ENCODE peak calls at places on chromosomes 13 and 19, in six cellular contexts. P is cardiac muscle cell, G is GM23338, Y is psoas muscle, T is hepatocyte, N is neural progenitor cell. A is an unnamed sample.

GRCh38 chr19:5339470-5339949 is 1.1 kb downstream of the PTPRS start:
- DNase-seq in P (no peak), G (no peak), Y (no peak), T (no peak), N (peak; percentile 42), A (no peak)

GRCh38 chr13:36193151-36193855 is 21.1 kb downstream of the SOHLH2 start:
- DNase-seq in P (no peak), G (no peak), Y (no peak), T (no peak), N (no peak), A (no peak)

GRCh38 chr19:14519860-14520407 is 1.7 kb upstream of the DNAJB1 start:
- DNase-seq in P (no peak), G (no peak), Y (no peak), T (no peak), N (no peak), A (no peak)

GRCh38 chr19:48445256-48445605 is 552 bp upstream of the GRWD1 start:
- DNase-seq in P (peak; percentile 75), G (peak; percentile 84), Y (no peak), T (peak; percentile 85), N (peak; percentile 83), A (no peak)

GRCh38 chr13:110108348-110109139 is 198.4 kb downstream of the COL4A1 start:
- DNase-seq in P (peak; percentile 81), G (peak; percentile 70), Y (peak; percentile 78), T (peak; percentile 91), N (peak; percentile 75), A (peak; percentile 80)

GRCh38 chr13:40966298-40966697 is 52.8 kb downstream of the ELF1 start:
- DNase-seq in P (no peak), G (no peak), Y (no peak), T (no peak), N (no peak), A (no peak)

GRCh38 chr13:98286814-98287213 is 109.7 kb upstream of the RNF113B start:
- DNase-seq in P (no peak), G (no peak), Y (no peak), T (no peak), N (no peak), A (no peak)

GRCh38 chr19:55459950-55460657 is 1.3 kb downstream of the ISOC2 start:
- DNase-seq in P (no peak), G (no peak), Y (no peak), T (no peak), N (no peak), A (no peak)

GRCh38 chr19:3343619-3344502 is 22.5 kb upstream of the NFIC start:
- DNase-seq in P (no peak), G (peak; percentile 66), Y (peak; percentile 87), T (no peak), N (no peak), A (peak; percentile 83)

GRCh38 chr19:58001895-58002369 is 688 bp downstream of the ZNF606 start:
- DNase-seq in P (peak; percentile 45), G (no peak), Y (no peak), T (no peak), N (no peak), A (no peak)

GRCh38 chr19:21491161-21491560 is 14.2 kb upstream of the ZNF429 start:
- DNase-seq in P (no peak), G (no peak), Y (no peak), T (no peak), N (no peak), A (no peak)

GRCh38 chr19:49658566-49659442 is 6.9 kb downstream of the IRF3 start:
- DNase-seq in P (no peak), G (no peak), Y (no peak), T (no peak), N (no peak), A (no peak)

GRCh38 chr19:29544656-29545360 is 19.0 kb downstream of the VSTM2B start:
- DNase-seq in P (no peak), G (no peak), Y (no peak), T (no peak), N (no peak), A (no peak)

GRCh38 chr13:60448907-60449510 is 52.0 kb downstream of the TDRD3 start:
- DNase-seq in P (peak; percentile 50), G (peak; percentile 66), Y (no peak), T (peak; percentile 58), N (peak; percentile 46), A (no peak)

GRCh38 chr13:42369071-42369795 is 97.3 kb downstream of the AKAP11 start:
- DNase-seq in P (no peak), G (no peak), Y (no peak), T (no peak), N (no peak), A (no peak)

GRCh38 chr13:44873486-44873885 is 115.8 kb downstream of the NUFIP1 start:
- DNase-seq in P (no peak), G (no peak), Y (no peak), T (no peak), N (no peak), A (no peak)

GRCh38 chr13:25541434-25542123 is 169.8 kb downstream of the ATP8A2 start:
- DNase-seq in P (no peak), G (no peak), Y (no peak), T (no peak), N (no peak), A (no peak)

GRCh38 chr13:31073859-31074718 is 87.6 kb downstream of the HSPH1 start:
- DNase-seq in P (no peak), G (no peak), Y (no peak), T (peak; percentile 62), N (peak; percentile 20), A (no peak)

GRCh38 chr13:24922390-24923304 is 158.7 kb downstream of the RNF17 start:
- DNase-seq in P (peak; percentile 99), G (peak; percentile 98), Y (peak; percentile 98), T (peak; percentile 98), N (peak; percentile 98), A (peak; percentile 98)

GRCh38 chr13:30312859-30313258 is 5.5 kb upstream of the KATNAL1 start:
- DNase-seq in P (no peak), G (no peak), Y (no peak), T (no peak), N (no peak), A (no peak)

GRCh38 chr19:45340899-45341453 is 426 bp downstream of the KLC3 start:
- DNase-seq in P (no peak), G (peak; percentile 56), Y (no peak), T (no peak), N (peak; percentile 18), A (no peak)

GRCh38 chr13:79492313-79492798 is 11.4 kb downstream of the NDFIP2 start:
- DNase-seq in P (no peak), G (peak; percentile 38), Y (no peak), T (no peak), N (no peak), A (no peak)

DNA sequence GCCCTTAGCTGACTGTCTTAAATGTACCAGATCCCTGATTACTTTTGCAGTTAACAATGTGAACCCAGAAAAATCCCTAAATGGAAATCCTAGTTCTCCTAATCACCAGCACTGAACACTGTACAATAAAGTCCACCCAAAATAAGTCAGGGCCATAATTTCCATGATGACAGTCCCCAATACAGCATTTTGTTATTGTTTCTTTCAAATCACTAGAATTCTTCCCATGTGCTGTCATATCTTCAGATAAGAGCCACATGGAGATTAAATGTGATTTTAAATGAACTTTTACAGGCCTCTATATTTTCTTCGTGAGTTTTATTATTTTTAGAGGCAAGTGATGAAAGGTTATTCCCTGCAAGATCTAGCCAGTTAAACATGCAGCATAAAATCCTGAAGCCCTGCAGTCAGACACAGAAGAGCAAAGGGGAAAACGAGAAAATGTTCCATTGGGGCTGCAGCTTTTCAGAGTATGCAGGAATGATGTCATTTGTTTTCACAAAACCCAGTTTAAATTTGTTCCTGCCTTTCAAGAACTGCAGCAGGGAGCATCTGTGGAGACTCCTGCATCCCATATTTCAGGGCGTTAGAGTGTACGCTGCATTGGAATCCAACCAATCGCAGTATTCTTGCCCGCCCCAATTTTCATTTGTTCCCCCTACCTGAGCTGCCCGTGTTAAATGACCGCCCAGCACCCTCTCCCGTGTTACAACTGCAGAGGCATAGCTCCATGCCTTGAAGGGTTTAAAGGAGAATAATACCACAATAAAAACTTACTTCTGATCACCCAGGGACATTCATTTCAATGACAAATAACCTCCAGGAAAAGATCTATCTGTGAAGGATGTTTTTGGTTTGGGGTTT is 167.2 kb upstream of the KLF12 start:
- DNase-seq in P (no peak), G (peak; percentile 39), Y (no peak), T (no peak), N (peak; percentile 23), A (no peak)
- H3K4me3 ChIP-seq in P (no peak overlapping the region), G (peak overlapping the region; percentile 26), Y (no peak overlapping the region), T (no peak overlapping the region), N (no peak overlapping the region), A (no peak overlapping the region)

DNA sequence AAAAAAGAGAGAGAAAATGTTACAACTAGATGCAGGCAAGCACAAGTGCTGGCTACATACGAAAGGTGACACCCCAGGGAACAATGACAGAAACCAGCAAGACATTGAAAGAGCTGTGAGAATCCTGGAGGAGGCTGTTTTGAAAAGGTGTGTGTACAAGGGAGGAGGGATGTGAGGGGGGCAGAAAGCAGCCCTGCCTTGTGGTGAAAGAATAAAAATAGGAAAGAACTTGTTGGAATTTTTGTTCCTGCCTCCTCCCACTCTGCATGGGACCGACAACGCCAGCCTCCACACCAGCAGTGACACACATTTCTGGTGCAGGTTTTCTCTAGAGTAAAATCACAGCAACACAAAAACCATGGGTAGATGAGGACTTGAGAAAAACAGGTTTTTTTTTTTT is 1258.6 kb downstream of the PCDH9 start:
- DNase-seq in P (peak; percentile 7), G (peak; percentile 25), Y (no peak), T (no peak), N (peak; percentile 38), A (no peak)
- H3K27ac ChIP-seq in P (no peak overlapping the region), G (no peak overlapping the region), Y (no peak overlapping the region), T (no peak overlapping the region), N (no peak overlapping the region), A (no peak overlapping the region)

GRCh38 chr13:39788097-39788496 is 132.6 kb downstream of the COG6 start:
- DNase-seq in P (no peak), G (peak; percentile 56), Y (no peak), T (no peak), N (no peak), A (peak; percentile 22)
- H3K4me3 ChIP-seq in P (no peak overlapping the region), G (no peak overlapping the region), Y (no peak overlapping the region), T (no peak overlapping the region), N (no peak overlapping the region), A (no peak overlapping the region)

GRCh38 chr19:10625762-10626138 is 397 bp downstream of the SLC44A2 start:
- DNase-seq in P (no peak), G (peak; percentile 30), Y (no peak), T (no peak), N (peak; percentile 30), A (no peak)

GRCh38 chr19:10620786-10621185 is 4.6 kb upstream of the SLC44A2 start:
- DNase-seq in P (no peak), G (no peak), Y (no peak), T (no peak), N (no peak), A (no peak)

GRCh38 chr19:10621966-10622365 is 3.4 kb upstream of the SLC44A2 start:
- DNase-seq in P (no peak), G (no peak), Y (no peak), T (no peak), N (no peak), A (no peak)

GRCh38 chr19:10625003-10625761 is at the start of gene SLC44A2:
- DNase-seq in P (peak; percentile 91), G (peak; percentile 94), Y (peak; percentile 90), T (peak; percentile 94), N (peak; percentile 94), A (peak; percentile 86)

DNA sequence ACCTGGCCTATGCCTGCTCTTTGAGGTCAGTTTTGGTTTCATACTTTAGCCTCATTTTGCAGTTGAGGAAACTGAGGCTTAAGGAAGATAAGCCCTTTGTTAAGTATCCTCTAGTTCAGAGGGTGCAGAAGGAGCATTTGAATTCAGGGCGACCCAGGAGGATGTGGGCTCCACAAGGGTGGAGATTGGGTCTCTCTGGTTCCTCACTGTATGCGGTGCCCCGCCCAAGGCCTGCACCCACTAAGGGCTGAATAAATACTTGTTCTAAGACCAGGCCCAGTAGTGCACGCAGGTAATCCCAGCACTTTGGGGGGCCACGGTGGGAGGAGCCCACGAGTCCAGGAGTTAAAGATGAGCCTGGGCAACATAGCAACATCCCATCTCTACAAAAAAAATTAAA is 768 bp upstream of the SLC44A2 start:
- DNase-seq in P (no peak), G (no peak), Y (no peak), T (no peak), N (no peak), A (no peak)
- H3K27ac ChIP-seq in P (no peak overlapping the region), G (peak overlapping the region; percentile 92), Y (peak overlapping the region; percentile 92), T (peak overlapping the region; percentile 78), N (peak overlapping the region; percentile 60), A (peak overlapping the region; percentile 86)

A was measured in left ventricle myocardium inferior.